ENCODE peak calls at places on chromosomes 6 and 20, in nine cellular contexts. O, T, M, Q, G, J, W, Y and U are unnamed samples.

GRCh38 chr6:140245641-140246040 is 871.2 kb upstream of the CITED2 start:
- DNase-seq in O (no peak), T (no peak), M (no peak), Q (no peak), G (no peak), J (no peak), W (no peak), Y (no peak), U (no peak)

GRCh38 chr20:16175322-16175721 is 397.9 kb downstream of the KIF16B start:
- DNase-seq in O (no peak), T (no peak), M (no peak), Q (no peak), G (no peak), J (no peak), W (no peak), Y (no peak), U (no peak)

GRCh38 chr6:125567407-125567806 is 182.0 kb upstream of the HEY2 start:
- DNase-seq in O (no peak), T (no peak), M (no peak), Q (no peak), G (no peak), J (no peak), W (no peak), Y (no peak), U (no peak)

GRCh38 chr6:133306876-133307275 is 65.7 kb downstream of the EYA4 start:
- DNase-seq in O (no peak), T (no peak), M (no peak), Q (no peak), G (no peak), J (no peak), W (no peak), Y (no peak), U (no peak)

GRCh38 chr6:134714679-134715078 is 235.2 kb downstream of the ALDH8A1 start:
- DNase-seq in O (no peak), T (no peak), M (peak; percentile 12), Q (peak; percentile 35), G (no peak), J (no peak), W (no peak), Y (no peak), U (no peak)

GRCh38 chr6:42781811-42782688 is at the start of gene BICRAL:
- DNase-seq in O (peak; percentile 78), T (peak; percentile 46), M (peak; percentile 76), Q (peak; percentile 83), G (peak; percentile 69), J (peak; percentile 58), W (peak; percentile 75), Y (peak; percentile 75), U (peak; percentile 57)

GRCh38 chr20:23795526-23795925 is 31.0 kb downstream of the CST2 start:
- DNase-seq in O (no peak), T (no peak), M (no peak), Q (no peak), G (no peak), J (no peak), W (no peak), Y (no peak), U (no peak)

GRCh38 chr20:63090682-63091571 is 84.2 kb upstream of the BHLHE23 start:
- DNase-seq in O (peak; percentile 27), T (no peak), M (no peak), Q (no peak), G (no peak), J (peak; percentile 10), W (no peak), Y (no peak), U (no peak)

GRCh38 chr20:61835791-61836350 is 229.8 kb downstream of the TAF4 start:
- DNase-seq in O (no peak), T (no peak), M (no peak), Q (no peak), G (no peak), J (no peak), W (no peak), Y (no peak), U (no peak)

GRCh38 chr20:40279390-40279789 is 409.6 kb downstream of the MAFB start:
- DNase-seq in O (no peak), T (no peak), M (peak; percentile 92), Q (peak; percentile 45), G (no peak), J (no peak), W (no peak), Y (no peak), U (no peak)

GRCh38 chr6:116397960-116398359 is 27.2 kb downstream of the DSE start:
- DNase-seq in O (no peak), T (no peak), M (peak; percentile 47), Q (peak; percentile 67), G (no peak), J (no peak), W (no peak), Y (no peak), U (no peak)

GRCh38 chr20:37755665-37756064 is 61.8 kb downstream of the CTNNBL1 start:
- DNase-seq in O (no peak), T (no peak), M (peak; percentile 4), Q (no peak), G (no peak), J (peak; percentile 27), W (no peak), Y (peak; percentile 53), U (no peak)

GRCh38 chr6:26270903-26271639 is 93.9 kb upstream of the BTN3A2 start:
- DNase-seq in O (peak; percentile 72), T (no peak), M (peak; percentile 90), Q (peak; percentile 90), G (no peak), J (peak; percentile 17), W (peak; percentile 82), Y (peak; percentile 90), U (peak; percentile 73)

GRCh38 chr20:12535770-12536169 is 473.0 kb upstream of the SPTLC3 start:
- DNase-seq in O (no peak), T (no peak), M (no peak), Q (no peak), G (no peak), J (no peak), W (no peak), Y (no peak), U (no peak)

GRCh38 chr6:53441035-53441493 is 92.3 kb upstream of the ELOVL5 start:
- DNase-seq in O (no peak), T (no peak), M (peak; percentile 67), Q (peak; percentile 22), G (no peak), J (no peak), W (no peak), Y (no peak), U (no peak)

GRCh38 chr6:169188051-169188863 is 65.4 kb downstream of the THBS2 start:
- DNase-seq in O (no peak), T (no peak), M (peak; percentile 89), Q (peak; percentile 100), G (no peak), J (no peak), W (peak; percentile 3), Y (no peak), U (no peak)

DNA sequence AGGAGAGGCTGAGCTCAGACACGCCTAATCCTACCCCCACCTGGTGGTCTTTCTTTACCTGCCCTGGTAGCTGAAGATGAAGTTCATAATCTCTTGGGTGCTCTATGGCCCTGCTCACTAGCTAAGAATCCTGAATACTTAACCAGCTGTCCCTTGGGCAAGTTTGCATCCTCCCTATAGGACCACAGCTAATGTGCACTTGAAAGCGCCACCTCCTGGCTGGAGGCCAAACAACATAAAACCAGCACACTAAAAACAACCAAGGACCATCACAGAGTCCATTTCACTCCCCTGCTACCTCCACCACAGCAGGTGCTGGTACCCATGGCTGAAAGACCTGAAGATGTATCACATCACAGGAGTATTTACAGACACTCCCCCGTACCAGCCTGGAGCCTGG is 155.5 kb upstream of the SLC24A3 start:
- DNase-seq in O (no peak), T (no peak), M (no peak), Q (no peak), G (no peak), J (no peak), W (no peak), Y (no peak), U (no peak)
- H3K9me3 ChIP-seq in O (peaks cover 6% of the 10 kb centered on the region), T (no peaks in the 10 kb centered on the region), M (no peaks in the 10 kb centered on the region), Q (peaks cover 11% of the 10 kb centered on the region), G (peaks cover 9% of the 10 kb centered on the region), J (peaks cover 48% of the 10 kb centered on the region), W (no peaks in the 10 kb centered on the region), Y (no peaks in the 10 kb centered on the region), U (no peaks in the 10 kb centered on the region)

DNA sequence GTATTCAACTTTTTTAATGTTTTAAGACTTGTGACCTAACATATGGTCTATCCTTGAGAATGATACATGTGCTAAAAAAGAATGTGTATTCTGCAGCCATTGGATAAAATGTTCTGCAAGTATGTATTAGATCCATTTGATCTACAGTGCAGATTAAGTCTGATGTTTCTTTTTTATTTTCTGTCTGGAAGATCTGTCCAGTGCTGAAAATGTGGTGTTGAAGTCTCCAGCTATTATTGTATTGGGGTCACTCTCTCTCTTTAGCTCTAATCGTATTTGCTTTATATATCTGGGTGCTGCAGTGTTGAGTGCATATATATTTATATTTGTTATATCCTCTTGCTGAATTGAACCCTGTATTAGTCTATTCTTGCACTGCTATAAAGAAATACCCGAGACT is 44.2 kb upstream of the TRIM39 start:
- DNase-seq in O (no peak), T (no peak), M (no peak), Q (no peak), G (no peak), J (no peak), W (no peak), Y (no peak), U (no peak)
- H3K9me3 ChIP-seq in O (peaks cover 82% of the 10 kb centered on the region), T (peaks cover 20% of the 10 kb centered on the region), M (no peaks in the 10 kb centered on the region), Q (peaks cover 34% of the 10 kb centered on the region), G (peaks cover 78% of the 10 kb centered on the region), J (peaks cover 100% of the 10 kb centered on the region), W (peaks cover 50% of the 10 kb centered on the region), Y (no peaks in the 10 kb centered on the region), U (peaks cover 28% of the 10 kb centered on the region)

GRCh38 chr20:31475032-31475431 is at the start of the genes DEFB124 and REM1:
- DNase-seq in O (no peak), T (no peak), M (no peak), Q (no peak), G (no peak), J (peak; percentile 59), W (no peak), Y (no peak), U (no peak)

GRCh38 chr20:31473331-31474096 is 1.4 kb downstream of the DEFB124 start:
- DNase-seq in O (no peak), T (no peak), M (peak; percentile 6), Q (no peak), G (no peak), J (no peak), W (no peak), Y (no peak), U (no peak)

GRCh38 chr20:31474097-31474436 is 860 bp downstream of the DEFB124 start:
- DNase-seq in O (no peak), T (no peak), M (no peak), Q (no peak), G (no peak), J (no peak), W (no peak), Y (no peak), U (no peak)

GRCh38 chr20:31475472-31476312 is 604 bp downstream of the REM1 start:
- DNase-seq in O (no peak), T (no peak), M (no peak), Q (no peak), G (no peak), J (no peak), W (no peak), Y (no peak), U (no peak)

GRCh38 chr20:31472395-31473330 is 2.3 kb downstream of the DEFB124 start:
- DNase-seq in O (no peak), T (no peak), M (peak; percentile 43), Q (no peak), G (no peak), J (peak; percentile 34), W (no peak), Y (no peak), U (no peak)
- H3K9me3 ChIP-seq in O (no peaks in the 10 kb centered on the region), T (no peaks in the 10 kb centered on the region), M (no peaks in the 10 kb centered on the region), Q (no peaks in the 10 kb centered on the region), G (no peaks in the 10 kb centered on the region), J (no peaks in the 10 kb centered on the region), W (no peaks in the 10 kb centered on the region), Y (no peaks in the 10 kb centered on the region), U (no peaks in the 10 kb centered on the region)

GRCh38 chr6:6604566-6604965 is 16.0 kb downstream of the LY86 start:
- DNase-seq in O (no peak), T (no peak), M (no peak), Q (no peak), G (no peak), J (no peak), W (no peak), Y (no peak), U (no peak)
- H3K9me3 ChIP-seq in O (no peaks in the 10 kb centered on the region), T (no peaks in the 10 kb centered on the region), M (no peaks in the 10 kb centered on the region), Q (peaks cover 6% of the 10 kb centered on the region), G (no peaks in the 10 kb centered on the region), J (peaks cover 19% of the 10 kb centered on the region), W (no peaks in the 10 kb centered on the region), Y (no peaks in the 10 kb centered on the region), U (no peaks in the 10 kb centered on the region)